ENCODE peak calls at places on chromosomes 5 and 9, in seven cellular contexts. I, V, W, H, X, M and Q are unnamed samples. For H3K27me3, the result is how much of the 10 kb centered on the place peaks cover.

GRCh38 chr9:3880851-3881250 is 355.1 kb upstream of the RFX3 start:
- DNase-seq in I (no peak), V (no peak), W (no peak), H (no peak), X (no peak), M (peak), Q (no peak)

GRCh38 chr5:143400541-143401252 is 2.8 kb downstream of the NR3C1 start:
- DNase-seq in I (no peak), V (no peak), W (no peak), H (peak), X (no peak), M (peak), Q (peak)

GRCh38 chr5:172795401-172795977 is 24.5 kb upstream of the DUSP1 start:
- DNase-seq in I (peak), V (no peak), W (no peak), H (peak), X (peak), M (peak), Q (no peak)

GRCh38 chr9:109602987-109603386 is 104.9 kb upstream of the PTPN3 start:
- DNase-seq in I (no peak), V (no peak), W (no peak), H (no peak), X (peak), M (peak), Q (no peak)

GRCh38 chr9:83986765-83987401 is 6.3 kb downstream of the RMI1 start:
- DNase-seq in I (no peak), V (no peak), W (no peak), H (peak), X (no peak), M (peak), Q (no peak)

GRCh38 chr5:76547242-76547890 is 75.8 kb downstream of the F2RL2 start:
- DNase-seq in I (no peak), V (peak), W (no peak), H (no peak), X (no peak), M (no peak), Q (no peak)

GRCh38 chr5:167412506-167412905 is 878.9 kb upstream of the WWC1 start:
- DNase-seq in I (no peak), V (no peak), W (no peak), H (no peak), X (no peak), M (no peak), Q (no peak)

GRCh38 chr5:35736280-35736679 is 118.6 kb downstream of the SPEF2 start:
- DNase-seq in I (no peak), V (no peak), W (no peak), H (no peak), X (no peak), M (no peak), Q (no peak)

GRCh38 chr9:79829566-79830347 is 258.0 kb downstream of the TLE4 start:
- DNase-seq in I (no peak), V (no peak), W (no peak), H (no peak), X (no peak), M (no peak), Q (no peak)

GRCh38 chr5:139664273-139664693 is 16.1 kb downstream of the CXXC5 start:
- DNase-seq in I (no peak), V (peak), W (no peak), H (peak), X (no peak), M (no peak), Q (no peak)

GRCh38 chr9:129327552-129328283 is 149.7 kb upstream of the IER5L start:
- DNase-seq in I (no peak), V (no peak), W (no peak), H (no peak), X (no peak), M (no peak), Q (no peak)

DNA sequence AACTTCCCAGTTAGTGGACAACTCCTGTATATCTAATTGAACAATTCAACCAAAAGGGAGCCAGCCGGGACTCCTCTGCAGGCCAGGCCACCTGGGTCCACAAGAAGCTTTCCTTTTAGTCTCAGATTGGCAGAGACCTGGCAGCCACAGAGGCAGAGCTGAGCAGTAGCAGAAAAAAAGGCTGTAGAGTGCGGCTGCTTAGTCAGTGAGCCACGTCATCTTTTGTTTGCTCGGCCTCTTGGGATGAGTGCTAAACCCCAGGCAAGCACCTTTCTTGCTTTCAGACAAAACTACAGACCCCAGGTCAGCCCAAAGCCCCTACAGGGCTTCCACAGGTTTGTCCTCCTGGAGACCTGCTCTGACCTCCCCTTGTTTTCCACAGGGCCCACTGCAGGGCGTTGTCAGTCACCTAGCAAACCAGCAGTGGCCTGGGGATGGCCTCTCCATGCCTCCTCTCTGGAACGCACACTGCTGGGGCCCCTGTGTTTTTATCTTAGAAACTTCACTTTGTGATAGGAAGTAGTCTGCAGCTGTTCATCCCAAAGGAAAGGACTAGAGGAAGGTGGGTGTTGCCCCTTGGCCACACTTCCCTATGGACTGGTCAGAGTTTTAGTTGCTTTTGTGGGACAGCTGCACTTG is 49.9 kb downstream of the SHB start:
- DNase-seq in I (no peak), V (no peak), W (no peak), H (no peak), X (peak), M (peak), Q (no peak)
- H3K4me3 ChIP-seq in I (no peak), V (no peak), W (no peak), H (no peak), X (no peak), M (no peak), Q (no peak)

GRCh38 chr9:134275379-134275778 is 50.9 kb upstream of the RXRA start:
- DNase-seq in I (peak), V (no peak), W (peak), H (no peak), X (no peak), M (no peak), Q (peak)

GRCh38 chr9:134278974-134279640 is 47.1 kb upstream of the RXRA start:
- DNase-seq in I (no peak), V (no peak), W (no peak), H (no peak), X (no peak), M (no peak), Q (no peak)

GRCh38 chr9:134282138-134282650 is 44.1 kb upstream of the RXRA start:
- DNase-seq in I (no peak), V (no peak), W (no peak), H (no peak), X (no peak), M (no peak), Q (no peak)

GRCh38 chr9:134276463-134277245 is 49.6 kb upstream of the RXRA start:
- DNase-seq in I (no peak), V (no peak), W (no peak), H (no peak), X (no peak), M (no peak), Q (no peak)

DNA sequence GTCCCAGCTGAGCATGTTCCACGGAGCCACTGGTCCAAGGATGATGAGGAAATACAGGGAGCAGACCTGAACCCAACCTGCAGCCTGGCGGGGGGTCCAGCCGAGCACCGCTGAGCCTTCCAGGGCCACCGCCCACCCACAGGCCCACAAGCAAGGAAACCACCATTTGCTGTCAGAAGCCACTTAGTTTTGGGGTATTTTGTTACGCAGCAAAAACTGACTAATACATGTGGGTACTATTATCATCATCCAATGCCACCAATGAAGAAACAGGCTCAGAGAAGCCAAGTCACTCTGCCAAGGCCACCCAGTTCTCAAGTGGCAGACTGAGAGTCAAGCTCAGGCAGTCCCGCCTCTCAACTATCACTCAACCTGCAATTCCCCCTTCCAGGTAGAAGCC is 48.0 kb upstream of the RXRA start:
- DNase-seq in I (no peak), V (no peak), W (no peak), H (no peak), X (no peak), M (no peak), Q (no peak)
- H3K27me3 ChIP-seq in I (under half), V (under half), W (under half), H (under half), X (under half), M (under half), Q (under half)

DNA sequence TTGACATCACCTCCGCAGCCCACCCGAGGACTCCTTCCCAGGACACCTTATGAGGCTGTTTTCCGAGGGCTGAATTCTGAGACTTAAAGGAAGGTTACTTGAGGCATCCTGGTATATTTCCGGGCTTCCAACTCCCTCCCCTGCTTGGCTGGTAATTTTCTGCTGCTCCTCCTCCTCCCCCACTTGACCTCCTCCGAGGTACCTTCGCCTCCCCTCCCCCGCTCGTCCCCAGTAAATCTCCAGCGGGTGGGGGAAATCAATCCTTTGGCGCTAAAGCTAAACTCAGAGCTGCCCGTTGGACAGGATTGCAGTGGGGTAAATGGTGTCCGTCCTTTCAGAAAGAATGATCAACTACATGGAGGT is 4.9 kb upstream of the ISL1 start:
- DNase-seq in I (peak), V (no peak), W (peak), H (no peak), X (no peak), M (no peak), Q (peak)
- H3K4me3 ChIP-seq in I (peak), V (no peak), W (peak), H (peak), X (no peak), M (no peak), Q (peak)

DNA sequence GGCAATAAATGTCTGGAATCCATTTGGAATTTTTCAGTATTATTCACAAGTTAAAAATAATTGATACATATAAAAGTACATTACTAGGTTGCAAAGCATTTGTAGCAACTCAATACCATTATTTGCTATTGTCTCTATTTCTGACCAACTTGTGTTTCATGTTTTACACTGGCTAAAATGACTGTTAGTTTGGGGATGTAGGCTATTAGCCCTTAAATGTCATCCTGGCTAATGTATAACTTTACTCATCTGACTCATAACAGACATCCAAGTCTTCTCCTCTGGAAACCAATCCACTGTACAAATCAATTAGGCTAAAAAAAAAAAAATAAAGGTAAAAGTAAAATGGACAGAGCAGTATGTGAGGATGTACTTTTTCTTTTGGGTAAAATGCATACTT is 20.7 kb downstream of the MEGF9 start:
- DNase-seq in I (no peak), V (no peak), W (no peak), H (no peak), X (no peak), M (peak), Q (no peak)
- H3K27me3 ChIP-seq in I (half or more), V (under half), W (under half), H (under half), X (under half), M (under half), Q (half or more)

GRCh38 chr5:134758176-134758503 is 439 bp upstream of the DDX46 start:
- DNase-seq in I (no peak), V (no peak), W (no peak), H (no peak), X (no peak), M (no peak), Q (no peak)
- H3K4me3 ChIP-seq in I (peak), V (peak), W (peak), H (peak), X (peak), M (peak), Q (peak)